ENCODE peak calls at places on chromosomes 6 and 20, in five cellular contexts. F is AG04450; K is endothelial cell of umbilical vein; L is PC-3; U is CD4-positive, alpha-beta T cell. E is an unnamed sample.
A peak's percentile ranks its signal among the peaks of the same experiment; 100 is the strongest.

GRCh38 chr20:49230575-49231211 is 11.5 kb downstream of the DDX27 start:
- DNase-seq in F (no peak), K (no peak), L (no peak), U (no peak), E (no peak)

GRCh38 chr6:85323435-85324040 is 126.3 kb upstream of the NT5E start:
- DNase-seq in F (peak; percentile 46), K (peak; percentile 80), L (peak; percentile 87), U (peak; percentile 48), E (no peak)

GRCh38 chr6:116522896-116523295 is 11.5 kb downstream of the CALHM5 start:
- DNase-seq in F (no peak), K (no peak), L (no peak), U (no peak), E (no peak)

GRCh38 chr20:38426006-38426405 is 9.1 kb downstream of the SNHG17 start:
- DNase-seq in F (peak; percentile 69), K (no peak), L (peak; percentile 80), U (no peak), E (peak; percentile 44)

GRCh38 chr6:148322704-148323103 is 19.9 kb upstream of the SASH1 start:
- DNase-seq in F (no peak), K (no peak), L (no peak), U (no peak), E (no peak)

GRCh38 chr6:71383476-71383875 is 94.9 kb downstream of the OGFRL1 start:
- DNase-seq in F (no peak), K (no peak), L (no peak), U (no peak), E (no peak)

GRCh38 chr20:44056010-44056698 is 130.8 kb downstream of the JPH2 start:
- DNase-seq in F (no peak), K (peak; percentile 26), L (peak; percentile 78), U (peak; percentile 58), E (no peak)

GRCh38 chr6:111837641-111838500 is 35.4 kb downstream of the FYN start:
- DNase-seq in F (no peak), K (no peak), L (no peak), U (no peak), E (no peak)

GRCh38 chr20:7497985-7498384 is 442.3 kb downstream of the HAO1 start:
- DNase-seq in F (no peak), K (peak; percentile 94), L (peak; percentile 94), U (no peak), E (peak; percentile 76)

GRCh38 chr6:26130581-26131247 is 43.5 kb downstream of the HFE start:
- DNase-seq in F (no peak), K (no peak), L (peak; percentile 24), U (no peak), E (no peak)

GRCh38 chr6:1094306-1094705 is 217.6 kb upstream of the FOXQ1 start:
- DNase-seq in F (peak; percentile 60), K (no peak), L (no peak), U (no peak), E (no peak)

GRCh38 chr6:135281907-135282306 is 100.8 kb downstream of the MYB start:
- DNase-seq in F (no peak), K (no peak), L (no peak), U (no peak), E (no peak)

GRCh38 chr20:3847419-3847940 is 846 bp downstream of the MAVS start:
- DNase-seq in F (no peak), K (peak; percentile 7), L (peak; percentile 30), U (no peak), E (no peak)

GRCh38 chr20:36823126-36823525 is 49.6 kb upstream of the DSN1 start:
- DNase-seq in F (no peak), K (no peak), L (no peak), U (no peak), E (no peak)

GRCh38 chr6:151616091-151616513 is 122.3 kb downstream of the CCDC170 start:
- DNase-seq in F (no peak), K (no peak), L (no peak), U (no peak), E (no peak)

GRCh38 chr6:54681987-54682386 is 164.6 kb upstream of the FAM83B start:
- DNase-seq in F (peak; percentile 18), K (no peak), L (peak; percentile 76), U (no peak), E (no peak)

GRCh38 chr20:63357921-63358905 is 2.9 kb downstream of the CHRNA4 start:
- DNase-seq in F (no peak), K (no peak), L (no peak), U (no peak), E (no peak)

GRCh38 chr6:46044876-46045617 is 29.4 kb upstream of the CLIC5 start:
- DNase-seq in F (no peak), K (peak; percentile 96), L (peak; percentile 83), U (no peak), E (peak; percentile 57)

GRCh38 chr6:166592818-166593217 is 6.3 kb upstream of the RAMACL start:
- DNase-seq in F (no peak), K (no peak), L (no peak), U (no peak), E (no peak)

GRCh38 chr6:20414711-20415110 is 13.0 kb downstream of the E2F3 start:
- DNase-seq in F (no peak), K (no peak), L (no peak), U (no peak), E (no peak)

GRCh38 chr6:13026557-13026956 is 301.8 kb downstream of the TBC1D7 start:
- DNase-seq in F (no peak), K (no peak), L (no peak), U (no peak), E (no peak)

GRCh38 chr6:151075527-151075926 is 164.2 kb upstream of the AKAP12 start:
- DNase-seq in F (no peak), K (no peak), L (peak; percentile 86), U (no peak), E (no peak)

GRCh38 chr6:28258877-28259777 is at the start of gene NKAPL:
- DNase-seq in F (no peak), K (peak; percentile 46), L (no peak), U (peak; percentile 49), E (no peak)

GRCh38 chr20:33568378-33569289 is 78.7 kb downstream of the CBFA2T2 start:
- DNase-seq in F (no peak), K (no peak), L (peak; percentile 34), U (no peak), E (no peak)

GRCh38 chr6:20717743-20718142 is 183.5 kb downstream of the CDKAL1 start:
- DNase-seq in F (no peak), K (no peak), L (no peak), U (no peak), E (no peak)

GRCh38 chr20:44142416-44142815 is 44.6 kb downstream of the JPH2 start:
- DNase-seq in F (no peak), K (no peak), L (no peak), U (no peak), E (no peak)

GRCh38 chr6:6659600-6660327 is 71.2 kb downstream of the LY86 start:
- DNase-seq in F (no peak), K (no peak), L (no peak), U (no peak), E (no peak)

GRCh38 chr20:38612921-38613320 is 11.3 kb downstream of the ARHGAP40 start:
- DNase-seq in F (no peak), K (no peak), L (no peak), U (no peak), E (no peak)

GRCh38 chr20:32564921-32565734 is 20.0 kb downstream of the NOL4L start:
- DNase-seq in F (no peak), K (no peak), L (no peak), U (no peak), E (no peak)

GRCh38 chr20:39660251-39660650 is 698.1 kb downstream of the DHX35 start:
- DNase-seq in F (no peak), K (peak; percentile 92), L (no peak), U (no peak), E (no peak)

DNA sequence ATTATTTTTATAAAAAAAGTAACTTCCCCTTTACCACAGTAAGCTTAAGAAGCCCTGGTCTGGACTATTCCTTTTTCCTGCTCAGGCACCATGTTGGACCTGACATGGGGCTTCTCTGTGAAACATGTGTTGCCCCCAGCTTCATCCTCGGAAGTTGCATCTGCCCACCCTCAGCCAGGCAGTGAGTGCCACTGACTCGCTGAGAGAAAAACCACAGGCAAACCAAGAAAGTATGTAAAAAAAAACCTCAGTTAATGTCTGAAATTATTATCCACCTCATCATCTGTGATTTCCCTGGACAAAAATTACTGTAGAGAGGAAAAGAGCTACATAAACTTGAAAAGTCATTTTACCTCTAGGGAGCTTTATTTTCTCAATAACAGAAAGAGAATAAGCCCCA is 109.9 kb upstream of the MCHR2 start:
- DNase-seq in F (no peak), K (no peak), L (no peak), U (no peak), E (no peak)
- H3K27ac ChIP-seq in F (no peak overlapping the region), K (no peak overlapping the region), L (no peak overlapping the region), U (no peak overlapping the region), E (no peak overlapping the region)

DNA sequence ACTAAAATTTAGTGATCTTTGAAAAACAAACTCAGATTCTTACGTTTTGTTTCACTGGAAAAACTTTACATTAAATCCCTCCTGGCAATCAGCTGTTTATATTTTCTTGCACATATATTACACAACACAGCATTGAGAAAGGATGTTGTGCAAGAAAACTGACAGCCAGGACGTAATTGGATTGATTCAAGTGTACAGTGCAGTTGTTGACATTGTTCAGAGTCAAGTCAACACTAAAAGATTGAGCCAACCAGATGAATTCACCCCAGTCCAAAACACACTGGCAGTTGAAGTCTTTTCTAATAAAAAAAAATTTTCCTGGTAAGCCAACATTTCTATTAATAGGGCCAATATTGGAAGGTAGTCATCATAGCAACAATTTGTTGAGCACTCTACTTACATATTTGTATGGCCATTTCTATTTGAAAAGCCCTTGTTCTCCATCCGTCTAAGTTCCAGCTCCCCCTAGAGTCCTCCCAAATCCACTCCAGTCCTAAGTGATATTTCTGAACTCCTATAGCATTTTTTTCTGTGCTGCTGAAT is 20.9 kb upstream of the VNN1 start:
- DNase-seq in F (peak; percentile 67), K (no peak), L (peak; percentile 40), U (no peak), E (peak; percentile 60)
- H3K27ac ChIP-seq in F (no peak overlapping the region), K (no peak overlapping the region), L (no peak overlapping the region), U (no peak overlapping the region), E (peak overlapping the region; percentile 58)

GRCh38 chr6:159061146-159061545 is 16.4 kb upstream of the TAGAP start:
- DNase-seq in F (no peak), K (no peak), L (no peak), U (no peak), E (no peak)

GRCh38 chr6:159063549-159063948 is 18.8 kb upstream of the TAGAP start:
- DNase-seq in F (no peak), K (no peak), L (no peak), U (no peak), E (no peak)

GRCh38 chr6:159062564-159062945 is 17.8 kb upstream of the TAGAP start:
- DNase-seq in F (no peak), K (no peak), L (no peak), U (peak; percentile 56), E (no peak)

GRCh38 chr6:159062965-159063364 is 18.2 kb upstream of the TAGAP start:
- DNase-seq in F (no peak), K (no peak), L (no peak), U (no peak), E (no peak)

GRCh38 chr6:159061805-159062563 is 17.2 kb upstream of the TAGAP start:
- DNase-seq in F (no peak), K (no peak), L (no peak), U (no peak), E (no peak)
- H3K27ac ChIP-seq in F (no peak overlapping the region), K (no peak overlapping the region), L (no peak overlapping the region), U (peak overlapping the region; percentile 90), E (no peak overlapping the region)

GRCh38 chr6:118216751-118217150 is 309.7 kb downstream of the SLC35F1 start:
- DNase-seq in F (no peak), K (no peak), L (peak; percentile 50), U (no peak), E (peak; percentile 41)
- H3K27ac ChIP-seq in F (no peak overlapping the region), K (no peak overlapping the region), L (no peak overlapping the region), U (no peak overlapping the region), E (peak overlapping the region; percentile 33)

E was measured in epithelial cell of prostate.